ENCODE peak calls at places on chromosomes 13 and 19, in six cellular contexts. One of them, this sample, is unnamed.

GRCh38 chr19:18147396-18147795 is 5.6 kb upstream of the PIK3R2 start:
- DNase-seq in GM20000: no peak
- DNase-seq in naive thymus-derived CD8-positive, alpha-beta T cell: no peak
- DNase-seq in cardiac septum: no peak
- DNase-seq in Peyer's patch: no peak
- DNase-seq in activated CD4-positive, alpha-beta T cell treated with anti-CD3 and anti-CD28 coated beads, Interleukin-2, amount 50 U/mL, for 24 hours: no peak
- DNase-seq in this sample: no peak

GRCh38 chr19:29016926-29017760 is 195.8 kb downstream of the UQCRFS1 start:
- DNase-seq in activated CD4-positive, alpha-beta T cell treated with anti-CD3 and anti-CD28 coated beads, Interleukin-2, amount 50 U/mL, for 24 hours: no peak
- DNase-seq in naive thymus-derived CD8-positive, alpha-beta T cell: no peak
- DNase-seq in cardiac septum: peak; percentile 14
- DNase-seq in Peyer's patch: no peak
- DNase-seq in GM20000: no peak
- DNase-seq in this sample: no peak

GRCh38 chr13:26051231-26052135 is at the start of gene SHISA2:
- DNase-seq in naive thymus-derived CD8-positive, alpha-beta T cell: peak; percentile 45
- DNase-seq in cardiac septum: no peak
- DNase-seq in Peyer's patch: peak; percentile 46
- DNase-seq in activated CD4-positive, alpha-beta T cell treated with anti-CD3 and anti-CD28 coated beads, Interleukin-2, amount 50 U/mL, for 24 hours: no peak
- DNase-seq in GM20000: peak; percentile 67
- DNase-seq in this sample: peak; percentile 47

GRCh38 chr13:111068009-111068350 is 47.1 kb upstream of the ARHGEF7 start:
- DNase-seq in Peyer's patch: no peak
- DNase-seq in cardiac septum: no peak
- DNase-seq in GM20000: no peak
- DNase-seq in activated CD4-positive, alpha-beta T cell treated with anti-CD3 and anti-CD28 coated beads, Interleukin-2, amount 50 U/mL, for 24 hours: no peak
- DNase-seq in naive thymus-derived CD8-positive, alpha-beta T cell: no peak
- DNase-seq in this sample: no peak

GRCh38 chr19:3821857-3822364 is 35.7 kb upstream of the MATK start:
- DNase-seq in naive thymus-derived CD8-positive, alpha-beta T cell: peak; percentile 89
- DNase-seq in cardiac septum: peak; percentile 90
- DNase-seq in activated CD4-positive, alpha-beta T cell treated with anti-CD3 and anti-CD28 coated beads, Interleukin-2, amount 50 U/mL, for 24 hours: peak; percentile 96
- DNase-seq in GM20000: peak; percentile 92
- DNase-seq in Peyer's patch: peak; percentile 91
- DNase-seq in this sample: peak; percentile 86

GRCh38 chr13:20197361-20197834 is 4.7 kb upstream of the GJB2 start:
- DNase-seq in GM20000: peak; percentile 74
- DNase-seq in naive thymus-derived CD8-positive, alpha-beta T cell: no peak
- DNase-seq in Peyer's patch: no peak
- DNase-seq in cardiac septum: no peak
- DNase-seq in activated CD4-positive, alpha-beta T cell treated with anti-CD3 and anti-CD28 coated beads, Interleukin-2, amount 50 U/mL, for 24 hours: no peak
- DNase-seq in this sample: peak; percentile 50

GRCh38 chr19:6739884-6740588 is 556 bp downstream of the TRIP10 start:
- DNase-seq in naive thymus-derived CD8-positive, alpha-beta T cell: no peak
- DNase-seq in GM20000: peak; percentile 78
- DNase-seq in cardiac septum: peak; percentile 84
- DNase-seq in Peyer's patch: peak; percentile 65
- DNase-seq in activated CD4-positive, alpha-beta T cell treated with anti-CD3 and anti-CD28 coated beads, Interleukin-2, amount 50 U/mL, for 24 hours: no peak
- DNase-seq in this sample: no peak

GRCh38 chr13:36332986-36333385 is 13.2 kb downstream of the SPART start:
- DNase-seq in GM20000: no peak
- DNase-seq in cardiac septum: no peak
- DNase-seq in activated CD4-positive, alpha-beta T cell treated with anti-CD3 and anti-CD28 coated beads, Interleukin-2, amount 50 U/mL, for 24 hours: no peak
- DNase-seq in Peyer's patch: no peak
- DNase-seq in naive thymus-derived CD8-positive, alpha-beta T cell: no peak
- DNase-seq in this sample: no peak

GRCh38 chr13:45831851-45832250 is 19.7 kb downstream of the SIAH3 start:
- DNase-seq in Peyer's patch: no peak
- DNase-seq in GM20000: no peak
- DNase-seq in activated CD4-positive, alpha-beta T cell treated with anti-CD3 and anti-CD28 coated beads, Interleukin-2, amount 50 U/mL, for 24 hours: no peak
- DNase-seq in naive thymus-derived CD8-positive, alpha-beta T cell: no peak
- DNase-seq in cardiac septum: no peak
- DNase-seq in this sample: no peak

GRCh38 chr13:48412881-48413351 is at the start of gene LPAR6:
- DNase-seq in naive thymus-derived CD8-positive, alpha-beta T cell: no peak
- DNase-seq in GM20000: no peak
- DNase-seq in activated CD4-positive, alpha-beta T cell treated with anti-CD3 and anti-CD28 coated beads, Interleukin-2, amount 50 U/mL, for 24 hours: no peak
- DNase-seq in cardiac septum: no peak
- DNase-seq in Peyer's patch: no peak
- DNase-seq in this sample: no peak

GRCh38 chr19:31448221-31448657 is 99.0 kb upstream of the TSHZ3 start:
- DNase-seq in naive thymus-derived CD8-positive, alpha-beta T cell: no peak
- DNase-seq in GM20000: no peak
- DNase-seq in Peyer's patch: peak; percentile 60
- DNase-seq in activated CD4-positive, alpha-beta T cell treated with anti-CD3 and anti-CD28 coated beads, Interleukin-2, amount 50 U/mL, for 24 hours: no peak
- DNase-seq in cardiac septum: peak; percentile 76
- DNase-seq in this sample: no peak

GRCh38 chr13:108595416-108596257 is 33.8 kb upstream of the MYO16 start:
- DNase-seq in Peyer's patch: no peak
- DNase-seq in GM20000: no peak
- DNase-seq in naive thymus-derived CD8-positive, alpha-beta T cell: no peak
- DNase-seq in activated CD4-positive, alpha-beta T cell treated with anti-CD3 and anti-CD28 coated beads, Interleukin-2, amount 50 U/mL, for 24 hours: no peak
- DNase-seq in cardiac septum: no peak
- DNase-seq in this sample: no peak

GRCh38 chr19:32223595-32224370 is 121.6 kb upstream of the ZNF507 start:
- DNase-seq in Peyer's patch: no peak
- DNase-seq in naive thymus-derived CD8-positive, alpha-beta T cell: no peak
- DNase-seq in GM20000: no peak
- DNase-seq in cardiac septum: peak; percentile 58
- DNase-seq in activated CD4-positive, alpha-beta T cell treated with anti-CD3 and anti-CD28 coated beads, Interleukin-2, amount 50 U/mL, for 24 hours: no peak
- DNase-seq in this sample: no peak

GRCh38 chr19:40982594-40983101 is 8.4 kb upstream of the CYP2B6 start:
- DNase-seq in Peyer's patch: peak; percentile 64
- DNase-seq in GM20000: no peak
- DNase-seq in activated CD4-positive, alpha-beta T cell treated with anti-CD3 and anti-CD28 coated beads, Interleukin-2, amount 50 U/mL, for 24 hours: no peak
- DNase-seq in naive thymus-derived CD8-positive, alpha-beta T cell: no peak
- DNase-seq in cardiac septum: no peak
- DNase-seq in this sample: no peak

GRCh38 chr13:98549006-98549727 is 27.7 kb downstream of the STK24 start:
- DNase-seq in cardiac septum: no peak
- DNase-seq in Peyer's patch: peak; percentile 32
- DNase-seq in activated CD4-positive, alpha-beta T cell treated with anti-CD3 and anti-CD28 coated beads, Interleukin-2, amount 50 U/mL, for 24 hours: no peak
- DNase-seq in naive thymus-derived CD8-positive, alpha-beta T cell: no peak
- DNase-seq in GM20000: no peak
- DNase-seq in this sample: no peak

GRCh38 chr13:40564342-40564997 is 102.0 kb downstream of the FOXO1 start:
- DNase-seq in Peyer's patch: no peak
- DNase-seq in activated CD4-positive, alpha-beta T cell treated with anti-CD3 and anti-CD28 coated beads, Interleukin-2, amount 50 U/mL, for 24 hours: no peak
- DNase-seq in naive thymus-derived CD8-positive, alpha-beta T cell: no peak
- DNase-seq in cardiac septum: no peak
- DNase-seq in GM20000: peak; percentile 36
- DNase-seq in this sample: peak; percentile 46

GRCh38 chr19:4130635-4131438 is 6.9 kb upstream of the MAP2K2 start:
- DNase-seq in Peyer's patch: peak; percentile 79
- DNase-seq in cardiac septum: no peak
- DNase-seq in GM20000: no peak
- DNase-seq in naive thymus-derived CD8-positive, alpha-beta T cell: no peak
- DNase-seq in activated CD4-positive, alpha-beta T cell treated with anti-CD3 and anti-CD28 coated beads, Interleukin-2, amount 50 U/mL, for 24 hours: no peak
- DNase-seq in this sample: no peak

GRCh38 chr19:38721977-38722773 is 22.1 kb downstream of the CAPN12 start:
- DNase-seq in naive thymus-derived CD8-positive, alpha-beta T cell: no peak
- DNase-seq in activated CD4-positive, alpha-beta T cell treated with anti-CD3 and anti-CD28 coated beads, Interleukin-2, amount 50 U/mL, for 24 hours: no peak
- DNase-seq in Peyer's patch: no peak
- DNase-seq in cardiac septum: peak; percentile 85
- DNase-seq in GM20000: no peak
- DNase-seq in this sample: no peak

GRCh38 chr13:110869805-110870706 is 44.8 kb downstream of the ANKRD10 start:
- DNase-seq in GM20000: no peak
- DNase-seq in Peyer's patch: peak; percentile 78
- DNase-seq in cardiac septum: peak; percentile 93
- DNase-seq in naive thymus-derived CD8-positive, alpha-beta T cell: no peak
- DNase-seq in activated CD4-positive, alpha-beta T cell treated with anti-CD3 and anti-CD28 coated beads, Interleukin-2, amount 50 U/mL, for 24 hours: no peak
- DNase-seq in this sample: no peak

GRCh38 chr19:41408256-41408655 is 10.6 kb downstream of the BCKDHA start:
- DNase-seq in Peyer's patch: no peak
- DNase-seq in GM20000: no peak
- DNase-seq in naive thymus-derived CD8-positive, alpha-beta T cell: no peak
- DNase-seq in cardiac septum: no peak
- DNase-seq in activated CD4-positive, alpha-beta T cell treated with anti-CD3 and anti-CD28 coated beads, Interleukin-2, amount 50 U/mL, for 24 hours: no peak
- DNase-seq in this sample: no peak

GRCh38 chr19:31616031-31616430 is 266.8 kb upstream of the TSHZ3 start:
- DNase-seq in activated CD4-positive, alpha-beta T cell treated with anti-CD3 and anti-CD28 coated beads, Interleukin-2, amount 50 U/mL, for 24 hours: no peak
- DNase-seq in GM20000: no peak
- DNase-seq in cardiac septum: no peak
- DNase-seq in Peyer's patch: no peak
- DNase-seq in naive thymus-derived CD8-positive, alpha-beta T cell: no peak
- DNase-seq in this sample: no peak

GRCh38 chr19:7461841-7462629 is 26.8 kb downstream of the PEX11G start:
- DNase-seq in GM20000: no peak
- DNase-seq in activated CD4-positive, alpha-beta T cell treated with anti-CD3 and anti-CD28 coated beads, Interleukin-2, amount 50 U/mL, for 24 hours: no peak
- DNase-seq in Peyer's patch: no peak
- DNase-seq in cardiac septum: no peak
- DNase-seq in naive thymus-derived CD8-positive, alpha-beta T cell: no peak
- DNase-seq in this sample: no peak

GRCh38 chr13:43786766-43787517 is at the start of gene ENOX1:
- DNase-seq in GM20000: peak; percentile 72
- DNase-seq in naive thymus-derived CD8-positive, alpha-beta T cell: no peak
- DNase-seq in Peyer's patch: peak; percentile 47
- DNase-seq in cardiac septum: peak; percentile 81
- DNase-seq in activated CD4-positive, alpha-beta T cell treated with anti-CD3 and anti-CD28 coated beads, Interleukin-2, amount 50 U/mL, for 24 hours: no peak
- DNase-seq in this sample: peak; percentile 57

GRCh38 chr13:110648155-110648819 is 32.9 kb downstream of the NAXD start:
- DNase-seq in naive thymus-derived CD8-positive, alpha-beta T cell: no peak
- DNase-seq in activated CD4-positive, alpha-beta T cell treated with anti-CD3 and anti-CD28 coated beads, Interleukin-2, amount 50 U/mL, for 24 hours: no peak
- DNase-seq in Peyer's patch: no peak
- DNase-seq in GM20000: no peak
- DNase-seq in cardiac septum: no peak
- DNase-seq in this sample: no peak

GRCh38 chr19:1231729-1232128 is 6.1 kb downstream of the CBARP start:
- DNase-seq in naive thymus-derived CD8-positive, alpha-beta T cell: no peak
- DNase-seq in GM20000: no peak
- DNase-seq in Peyer's patch: no peak
- DNase-seq in activated CD4-positive, alpha-beta T cell treated with anti-CD3 and anti-CD28 coated beads, Interleukin-2, amount 50 U/mL, for 24 hours: no peak
- DNase-seq in cardiac septum: no peak
- DNase-seq in this sample: no peak

GRCh38 chr19:47389150-47389556 is 30.2 kb downstream of the MEIS3 start:
- DNase-seq in naive thymus-derived CD8-positive, alpha-beta T cell: no peak
- DNase-seq in Peyer's patch: no peak
- DNase-seq in cardiac septum: peak; percentile 88
- DNase-seq in activated CD4-positive, alpha-beta T cell treated with anti-CD3 and anti-CD28 coated beads, Interleukin-2, amount 50 U/mL, for 24 hours: no peak
- DNase-seq in GM20000: no peak
- DNase-seq in this sample: no peak

GRCh38 chr19:45927565-45928261 is 13.1 kb upstream of the NANOS2 start:
- DNase-seq in GM20000: peak; percentile 97
- DNase-seq in naive thymus-derived CD8-positive, alpha-beta T cell: peak; percentile 82
- DNase-seq in Peyer's patch: peak; percentile 97
- DNase-seq in activated CD4-positive, alpha-beta T cell treated with anti-CD3 and anti-CD28 coated beads, Interleukin-2, amount 50 U/mL, for 24 hours: peak; percentile 71
- DNase-seq in cardiac septum: peak; percentile 94
- DNase-seq in this sample: peak; percentile 99

GRCh38 chr13:114129649-114130062 is 2.8 kb downstream of the RASA3 start:
- DNase-seq in GM20000: no peak
- DNase-seq in Peyer's patch: no peak
- DNase-seq in naive thymus-derived CD8-positive, alpha-beta T cell: no peak
- DNase-seq in cardiac septum: no peak
- DNase-seq in activated CD4-positive, alpha-beta T cell treated with anti-CD3 and anti-CD28 coated beads, Interleukin-2, amount 50 U/mL, for 24 hours: no peak
- DNase-seq in this sample: no peak

GRCh38 chr19:28990522-28990921 is 222.4 kb downstream of the UQCRFS1 start:
- DNase-seq in activated CD4-positive, alpha-beta T cell treated with anti-CD3 and anti-CD28 coated beads, Interleukin-2, amount 50 U/mL, for 24 hours: no peak
- DNase-seq in Peyer's patch: no peak
- DNase-seq in GM20000: no peak
- DNase-seq in cardiac septum: no peak
- DNase-seq in naive thymus-derived CD8-positive, alpha-beta T cell: no peak
- DNase-seq in this sample: no peak

GRCh38 chr19:41821003-41821735 is 23.3 kb downstream of the LYPD4 start:
- DNase-seq in activated CD4-positive, alpha-beta T cell treated with anti-CD3 and anti-CD28 coated beads, Interleukin-2, amount 50 U/mL, for 24 hours: no peak
- DNase-seq in Peyer's patch: peak; percentile 61
- DNase-seq in GM20000: peak; percentile 81
- DNase-seq in cardiac septum: no peak
- DNase-seq in naive thymus-derived CD8-positive, alpha-beta T cell: no peak
- DNase-seq in this sample: peak; percentile 83

GRCh38 chr19:18895828-18896341 is at the start of gene CERS1:
- DNase-seq in GM20000: peak; percentile 63
- DNase-seq in naive thymus-derived CD8-positive, alpha-beta T cell: peak; percentile 30
- DNase-seq in cardiac septum: no peak
- DNase-seq in Peyer's patch: no peak
- DNase-seq in activated CD4-positive, alpha-beta T cell treated with anti-CD3 and anti-CD28 coated beads, Interleukin-2, amount 50 U/mL, for 24 hours: no peak
- DNase-seq in this sample: no peak

This sample was measured in GM10248.